ENCODE peak calls at places on chromosomes 5 and 9, in four cellular contexts. Z, L, O and R are unnamed samples.

GRCh38 chr5:149365418-149365817 is 7.6 kb downstream of the PCYOX1L start:
- DNase-seq in L (no peak), O (no peak), Z (no peak), R (no peak)

GRCh38 chr9:31005086-31005665 is 1379.3 kb upstream of the ACO1 start:
- DNase-seq in O (no peak), Z (no peak), L (no peak), R (no peak)

GRCh38 chr9:134054891-134055811 is 12.7 kb downstream of the BRD3 start:
- DNase-seq in Z (no peak), O (no peak), L (peak; percentile 55), R (no peak)

GRCh38 chr9:138078846-138079245 is 201.3 kb downstream of the CACNA1B start:
- DNase-seq in Z (no peak), L (peak; percentile 17), O (no peak), R (no peak)

GRCh38 chr9:124270504-124271335 is 13.0 kb downstream of the NEK6 start:
- DNase-seq in O (peak; percentile 83), Z (no peak), L (peak; percentile 80), R (peak; percentile 58)

GRCh38 chr5:130871346-130872086 is 293.5 kb downstream of the HINT1 start:
- DNase-seq in O (peak; percentile 0), L (peak; percentile 65), Z (peak; percentile 5), R (peak; percentile 36)

GRCh38 chr9:125593581-125593980 is 113.4 kb downstream of the MAPKAP1 start:
- DNase-seq in L (no peak), Z (no peak), O (no peak), R (no peak)

GRCh38 chr5:34717426-34718327 is 61.5 kb downstream of the RAI14 start:
- DNase-seq in L (no peak), Z (no peak), O (no peak), R (no peak)

GRCh38 chr5:91638010-91638409 is 254.9 kb upstream of the ARRDC3 start:
- DNase-seq in L (no peak), O (no peak), Z (no peak), R (no peak)

GRCh38 chr5:129905467-129906176 is 1.4 kb downstream of the CHSY3 start:
- DNase-seq in L (peak; percentile 54), Z (peak; percentile 0), O (no peak), R (peak; percentile 8)